ENCODE peak calls at places on chromosomes 6 and 20, in four cellular contexts. One of them, this sample, is unnamed.

GRCh38 chr6:161369339-161369738 is 95.5 kb upstream of the AGPAT4 start:
- DNase-seq in CD8-positive, alpha-beta memory T cell: no peak
- DNase-seq in Right ventricle myocardium superior: no peak
- DNase-seq in stimulated activated CD8-positive, alpha-beta memory T cell treated with anti-CD3 and anti-CD28 coated beads, Interleukin-4, amount 100 ng/mL, for 24 hours: no peak
- DNase-seq in this sample: no peak

GRCh38 chr6:167759206-167759605 is 67.5 kb upstream of the AFDN start:
- DNase-seq in CD8-positive, alpha-beta memory T cell: no peak
- DNase-seq in Right ventricle myocardium superior: no peak
- DNase-seq in stimulated activated CD8-positive, alpha-beta memory T cell treated with anti-CD3 and anti-CD28 coated beads, Interleukin-4, amount 100 ng/mL, for 24 hours: no peak
- DNase-seq in this sample: no peak

GRCh38 chr6:6008648-6009421 is 2.1 kb upstream of the NRN1 start:
- DNase-seq in CD8-positive, alpha-beta memory T cell: no peak
- DNase-seq in Right ventricle myocardium superior: peak; percentile 83
- DNase-seq in stimulated activated CD8-positive, alpha-beta memory T cell treated with anti-CD3 and anti-CD28 coated beads, Interleukin-4, amount 100 ng/mL, for 24 hours: peak; percentile 27
- DNase-seq in this sample: peak; percentile 76

GRCh38 chr20:24949756-24950127 is 673 bp downstream of the CST7 start:
- DNase-seq in CD8-positive, alpha-beta memory T cell: no peak
- DNase-seq in Right ventricle myocardium superior: no peak
- DNase-seq in stimulated activated CD8-positive, alpha-beta memory T cell treated with anti-CD3 and anti-CD28 coated beads, Interleukin-4, amount 100 ng/mL, for 24 hours: no peak
- DNase-seq in this sample: no peak

GRCh38 chr20:4717816-4718215 is 3.9 kb upstream of the PRND start:
- DNase-seq in CD8-positive, alpha-beta memory T cell: no peak
- DNase-seq in Right ventricle myocardium superior: no peak
- DNase-seq in stimulated activated CD8-positive, alpha-beta memory T cell treated with anti-CD3 and anti-CD28 coated beads, Interleukin-4, amount 100 ng/mL, for 24 hours: no peak
- DNase-seq in this sample: no peak

GRCh38 chr20:63976980-63977391 is 2.5 kb downstream of the SAMD10 start:
- DNase-seq in CD8-positive, alpha-beta memory T cell: no peak
- DNase-seq in Right ventricle myocardium superior: no peak
- DNase-seq in stimulated activated CD8-positive, alpha-beta memory T cell treated with anti-CD3 and anti-CD28 coated beads, Interleukin-4, amount 100 ng/mL, for 24 hours: no peak
- DNase-seq in this sample: no peak

GRCh38 chr6:138086573-138087196 is 20.5 kb downstream of the PERP start:
- DNase-seq in CD8-positive, alpha-beta memory T cell: no peak
- DNase-seq in Right ventricle myocardium superior: no peak
- DNase-seq in stimulated activated CD8-positive, alpha-beta memory T cell treated with anti-CD3 and anti-CD28 coated beads, Interleukin-4, amount 100 ng/mL, for 24 hours: no peak
- DNase-seq in this sample: no peak

GRCh38 chr6:93105017-93105416 is 314.3 kb downstream of the EPHA7 start:
- DNase-seq in CD8-positive, alpha-beta memory T cell: no peak
- DNase-seq in Right ventricle myocardium superior: no peak
- DNase-seq in stimulated activated CD8-positive, alpha-beta memory T cell treated with anti-CD3 and anti-CD28 coated beads, Interleukin-4, amount 100 ng/mL, for 24 hours: no peak
- DNase-seq in this sample: no peak

GRCh38 chr20:46828471-46828870 is 66.2 kb upstream of the EYA2 start:
- DNase-seq in CD8-positive, alpha-beta memory T cell: no peak
- DNase-seq in Right ventricle myocardium superior: no peak
- DNase-seq in stimulated activated CD8-positive, alpha-beta memory T cell treated with anti-CD3 and anti-CD28 coated beads, Interleukin-4, amount 100 ng/mL, for 24 hours: no peak
- DNase-seq in this sample: no peak

GRCh38 chr6:3584611-3585010 is 127.8 kb upstream of the SLC22A23 start:
- DNase-seq in CD8-positive, alpha-beta memory T cell: no peak
- DNase-seq in Right ventricle myocardium superior: no peak
- DNase-seq in stimulated activated CD8-positive, alpha-beta memory T cell treated with anti-CD3 and anti-CD28 coated beads, Interleukin-4, amount 100 ng/mL, for 24 hours: no peak
- DNase-seq in this sample: no peak

GRCh38 chr20:32356935-32357868 is 929 bp upstream of the ASXL1 start:
- DNase-seq in CD8-positive, alpha-beta memory T cell: no peak
- DNase-seq in Right ventricle myocardium superior: no peak
- DNase-seq in stimulated activated CD8-positive, alpha-beta memory T cell treated with anti-CD3 and anti-CD28 coated beads, Interleukin-4, amount 100 ng/mL, for 24 hours: no peak
- DNase-seq in this sample: no peak

GRCh38 chr20:63733579-63734081 is 2.8 kb upstream of the LIME1 start:
- DNase-seq in CD8-positive, alpha-beta memory T cell: no peak
- DNase-seq in Right ventricle myocardium superior: no peak
- DNase-seq in stimulated activated CD8-positive, alpha-beta memory T cell treated with anti-CD3 and anti-CD28 coated beads, Interleukin-4, amount 100 ng/mL, for 24 hours: no peak
- DNase-seq in this sample: no peak

GRCh38 chr6:31765910-31766794 is 3.7 kb downstream of the SAPCD1 start:
- DNase-seq in CD8-positive, alpha-beta memory T cell: no peak
- DNase-seq in Right ventricle myocardium superior: no peak
- DNase-seq in stimulated activated CD8-positive, alpha-beta memory T cell treated with anti-CD3 and anti-CD28 coated beads, Interleukin-4, amount 100 ng/mL, for 24 hours: no peak
- DNase-seq in this sample: no peak

GRCh38 chr6:119348308-119349040 is 1.1 kb downstream of the MAN1A1 start:
- DNase-seq in CD8-positive, alpha-beta memory T cell: peak; percentile 34
- DNase-seq in Right ventricle myocardium superior: peak; percentile 54
- DNase-seq in stimulated activated CD8-positive, alpha-beta memory T cell treated with anti-CD3 and anti-CD28 coated beads, Interleukin-4, amount 100 ng/mL, for 24 hours: peak; percentile 37
- DNase-seq in this sample: no peak

GRCh38 chr20:38268115-38268514 is 7.6 kb upstream of the KIAA1755 start:
- DNase-seq in CD8-positive, alpha-beta memory T cell: no peak
- DNase-seq in Right ventricle myocardium superior: no peak
- DNase-seq in stimulated activated CD8-positive, alpha-beta memory T cell treated with anti-CD3 and anti-CD28 coated beads, Interleukin-4, amount 100 ng/mL, for 24 hours: no peak
- DNase-seq in this sample: no peak

GRCh38 chr6:3385660-3386151 is 71.1 kb downstream of the SLC22A23 start:
- DNase-seq in CD8-positive, alpha-beta memory T cell: no peak
- DNase-seq in Right ventricle myocardium superior: peak; percentile 65
- DNase-seq in stimulated activated CD8-positive, alpha-beta memory T cell treated with anti-CD3 and anti-CD28 coated beads, Interleukin-4, amount 100 ng/mL, for 24 hours: no peak
- DNase-seq in this sample: no peak

GRCh38 chr6:3612341-3613041 is 139.0 kb downstream of the PXDC1 start:
- DNase-seq in CD8-positive, alpha-beta memory T cell: no peak
- DNase-seq in Right ventricle myocardium superior: no peak
- DNase-seq in stimulated activated CD8-positive, alpha-beta memory T cell treated with anti-CD3 and anti-CD28 coated beads, Interleukin-4, amount 100 ng/mL, for 24 hours: no peak
- DNase-seq in this sample: no peak

GRCh38 chr20:17594443-17594842 is 24.6 kb downstream of the DSTN start:
- DNase-seq in CD8-positive, alpha-beta memory T cell: no peak
- DNase-seq in Right ventricle myocardium superior: no peak
- DNase-seq in stimulated activated CD8-positive, alpha-beta memory T cell treated with anti-CD3 and anti-CD28 coated beads, Interleukin-4, amount 100 ng/mL, for 24 hours: no peak
- DNase-seq in this sample: no peak

GRCh38 chr6:53986165-53986720 is 125.0 kb upstream of the MLIP start:
- DNase-seq in CD8-positive, alpha-beta memory T cell: no peak
- DNase-seq in Right ventricle myocardium superior: no peak
- DNase-seq in stimulated activated CD8-positive, alpha-beta memory T cell treated with anti-CD3 and anti-CD28 coated beads, Interleukin-4, amount 100 ng/mL, for 24 hours: no peak
- DNase-seq in this sample: no peak

GRCh38 chr20:63290677-63291472 is 2.1 kb upstream of the COL20A1 start:
- DNase-seq in CD8-positive, alpha-beta memory T cell: peak; percentile 43
- DNase-seq in Right ventricle myocardium superior: peak; percentile 67
- DNase-seq in stimulated activated CD8-positive, alpha-beta memory T cell treated with anti-CD3 and anti-CD28 coated beads, Interleukin-4, amount 100 ng/mL, for 24 hours: peak; percentile 58
- DNase-seq in this sample: peak; percentile 92

GRCh38 chr20:47792021-47792618 is 6.8 kb upstream of the SULF2 start:
- DNase-seq in CD8-positive, alpha-beta memory T cell: no peak
- DNase-seq in Right ventricle myocardium superior: peak; percentile 83
- DNase-seq in stimulated activated CD8-positive, alpha-beta memory T cell treated with anti-CD3 and anti-CD28 coated beads, Interleukin-4, amount 100 ng/mL, for 24 hours: no peak
- DNase-seq in this sample: no peak

GRCh38 chr20:44159125-44159524 is 27.9 kb downstream of the JPH2 start:
- DNase-seq in CD8-positive, alpha-beta memory T cell: no peak
- DNase-seq in Right ventricle myocardium superior: no peak
- DNase-seq in stimulated activated CD8-positive, alpha-beta memory T cell treated with anti-CD3 and anti-CD28 coated beads, Interleukin-4, amount 100 ng/mL, for 24 hours: no peak
- DNase-seq in this sample: no peak

GRCh38 chr6:141056945-141057635 is 1075.6 kb upstream of the GJE1 start:
- DNase-seq in CD8-positive, alpha-beta memory T cell: no peak
- DNase-seq in Right ventricle myocardium superior: no peak
- DNase-seq in stimulated activated CD8-positive, alpha-beta memory T cell treated with anti-CD3 and anti-CD28 coated beads, Interleukin-4, amount 100 ng/mL, for 24 hours: no peak
- DNase-seq in this sample: no peak

GRCh38 chr20:47191074-47191673 is 165.3 kb downstream of the ZMYND8 start:
- DNase-seq in CD8-positive, alpha-beta memory T cell: no peak
- DNase-seq in Right ventricle myocardium superior: no peak
- DNase-seq in stimulated activated CD8-positive, alpha-beta memory T cell treated with anti-CD3 and anti-CD28 coated beads, Interleukin-4, amount 100 ng/mL, for 24 hours: no peak
- DNase-seq in this sample: no peak

GRCh38 chr20:2748551-2749342 is 51.7 kb downstream of the CPXM1 start:
- DNase-seq in CD8-positive, alpha-beta memory T cell: no peak
- DNase-seq in Right ventricle myocardium superior: no peak
- DNase-seq in stimulated activated CD8-positive, alpha-beta memory T cell treated with anti-CD3 and anti-CD28 coated beads, Interleukin-4, amount 100 ng/mL, for 24 hours: no peak
- DNase-seq in this sample: no peak

GRCh38 chr6:36028887-36029324 is 1.3 kb downstream of the MAPK14 start:
- DNase-seq in CD8-positive, alpha-beta memory T cell: peak; percentile 48
- DNase-seq in Right ventricle myocardium superior: peak; percentile 77
- DNase-seq in stimulated activated CD8-positive, alpha-beta memory T cell treated with anti-CD3 and anti-CD28 coated beads, Interleukin-4, amount 100 ng/mL, for 24 hours: peak; percentile 58
- DNase-seq in this sample: no peak

GRCh38 chr20:57475388-57476072 is 49.4 kb downstream of the CTCFL start:
- DNase-seq in CD8-positive, alpha-beta memory T cell: no peak
- DNase-seq in Right ventricle myocardium superior: no peak
- DNase-seq in stimulated activated CD8-positive, alpha-beta memory T cell treated with anti-CD3 and anti-CD28 coated beads, Interleukin-4, amount 100 ng/mL, for 24 hours: no peak
- DNase-seq in this sample: no peak

GRCh38 chr20:23340524-23340923 is 10.1 kb upstream of the NXT1 start:
- DNase-seq in CD8-positive, alpha-beta memory T cell: no peak
- DNase-seq in Right ventricle myocardium superior: peak; percentile 74
- DNase-seq in stimulated activated CD8-positive, alpha-beta memory T cell treated with anti-CD3 and anti-CD28 coated beads, Interleukin-4, amount 100 ng/mL, for 24 hours: no peak
- DNase-seq in this sample: peak; percentile 44

GRCh38 chr6:41634657-41635056 is 3.6 kb upstream of the MDFI start:
- DNase-seq in CD8-positive, alpha-beta memory T cell: no peak
- DNase-seq in Right ventricle myocardium superior: no peak
- DNase-seq in stimulated activated CD8-positive, alpha-beta memory T cell treated with anti-CD3 and anti-CD28 coated beads, Interleukin-4, amount 100 ng/mL, for 24 hours: no peak
- DNase-seq in this sample: no peak

GRCh38 chr6:25360611-25361010 is 81.4 kb downstream of the CARMIL1 start:
- DNase-seq in CD8-positive, alpha-beta memory T cell: no peak
- DNase-seq in Right ventricle myocardium superior: no peak
- DNase-seq in stimulated activated CD8-positive, alpha-beta memory T cell treated with anti-CD3 and anti-CD28 coated beads, Interleukin-4, amount 100 ng/mL, for 24 hours: no peak
- DNase-seq in this sample: no peak

GRCh38 chr6:74731204-74731603 is 474.6 kb downstream of the COL12A1 start:
- DNase-seq in CD8-positive, alpha-beta memory T cell: no peak
- DNase-seq in Right ventricle myocardium superior: no peak
- DNase-seq in stimulated activated CD8-positive, alpha-beta memory T cell treated with anti-CD3 and anti-CD28 coated beads, Interleukin-4, amount 100 ng/mL, for 24 hours: no peak
- DNase-seq in this sample: no peak

GRCh38 chr6:118736351-118736750 is 85.0 kb upstream of the CEP85L start:
- DNase-seq in CD8-positive, alpha-beta memory T cell: no peak
- DNase-seq in Right ventricle myocardium superior: no peak
- DNase-seq in stimulated activated CD8-positive, alpha-beta memory T cell treated with anti-CD3 and anti-CD28 coated beads, Interleukin-4, amount 100 ng/mL, for 24 hours: no peak
- DNase-seq in this sample: no peak

GRCh38 chr20:16528078-16528477 is 45.2 kb downstream of the KIF16B start:
- DNase-seq in CD8-positive, alpha-beta memory T cell: no peak
- DNase-seq in Right ventricle myocardium superior: no peak
- DNase-seq in stimulated activated CD8-positive, alpha-beta memory T cell treated with anti-CD3 and anti-CD28 coated beads, Interleukin-4, amount 100 ng/mL, for 24 hours: no peak
- DNase-seq in this sample: no peak

GRCh38 chr6:3151705-3152104 is 5.6 kb downstream of the TUBB2A start:
- DNase-seq in CD8-positive, alpha-beta memory T cell: no peak
- DNase-seq in Right ventricle myocardium superior: no peak
- DNase-seq in stimulated activated CD8-positive, alpha-beta memory T cell treated with anti-CD3 and anti-CD28 coated beads, Interleukin-4, amount 100 ng/mL, for 24 hours: no peak
- DNase-seq in this sample: no peak